ENCODE peak calls at places on chromosomes 3 and 15, in four cellular contexts. C is K562, D is A549, Y is IMR-90. E is an unnamed sample.

GRCh38 chr15:64452988-64453688 is 7.2 kb upstream of the ZNF609 start:
- DNase-seq in C (no peak), D (no peak), Y (peak), E (no peak)

GRCh38 chr3:18295171-18295920 is 129.8 kb downstream of the SATB1 start:
- DNase-seq in C (peak), D (peak), Y (peak), E (no peak)

GRCh38 chr3:32399030-32399620 is 7.5 kb downstream of the CMTM7 start:
- DNase-seq in C (peak), D (peak), Y (peak), E (no peak)

GRCh38 chr3:170440346-170440745 is 21.7 kb downstream of the CLDN11 start:
- DNase-seq in C (no peak), D (no peak), Y (peak), E (no peak)

GRCh38 chr3:111069974-111070751 is 1.5 kb upstream of the NECTIN3 start:
- DNase-seq in C (no peak), D (no peak), Y (peak), E (no peak)

GRCh38 chr3:184565421-184566211 is 4.0 kb downstream of the EPHB3 start:
- DNase-seq in C (no peak), D (no peak), Y (peak), E (no peak)

GRCh38 chr3:46186856-46187700 is 21.0 kb downstream of the CCR1 start:
- DNase-seq in C (no peak), D (no peak), Y (no peak), E (peak)

GRCh38 chr3:141699349-141699748 is 38.7 kb upstream of the RNF7 start:
- DNase-seq in C (no peak), D (no peak), Y (peak), E (no peak)

GRCh38 chr15:82739086-82739485 is 29.4 kb upstream of the AP3B2 start:
- DNase-seq in C (peak), D (no peak), Y (peak), E (no peak)

GRCh38 chr3:50673937-50674336 is 790 bp upstream of the DOCK3 start:
- DNase-seq in C (no peak), D (no peak), Y (no peak), E (no peak)

GRCh38 chr15:78737187-78737820 is 74.0 kb downstream of the ADAMTS7 start:
- DNase-seq in C (no peak), D (no peak), Y (no peak), E (no peak)

GRCh38 chr15:28892789-28893610 is 7.2 kb downstream of the APBA2 start:
- DNase-seq in C (no peak), D (no peak), Y (peak), E (no peak)
- TF ChIP-seq ELK1 in C (no peak), D (no peak), Y (no peak), E (no peak)

DNA sequence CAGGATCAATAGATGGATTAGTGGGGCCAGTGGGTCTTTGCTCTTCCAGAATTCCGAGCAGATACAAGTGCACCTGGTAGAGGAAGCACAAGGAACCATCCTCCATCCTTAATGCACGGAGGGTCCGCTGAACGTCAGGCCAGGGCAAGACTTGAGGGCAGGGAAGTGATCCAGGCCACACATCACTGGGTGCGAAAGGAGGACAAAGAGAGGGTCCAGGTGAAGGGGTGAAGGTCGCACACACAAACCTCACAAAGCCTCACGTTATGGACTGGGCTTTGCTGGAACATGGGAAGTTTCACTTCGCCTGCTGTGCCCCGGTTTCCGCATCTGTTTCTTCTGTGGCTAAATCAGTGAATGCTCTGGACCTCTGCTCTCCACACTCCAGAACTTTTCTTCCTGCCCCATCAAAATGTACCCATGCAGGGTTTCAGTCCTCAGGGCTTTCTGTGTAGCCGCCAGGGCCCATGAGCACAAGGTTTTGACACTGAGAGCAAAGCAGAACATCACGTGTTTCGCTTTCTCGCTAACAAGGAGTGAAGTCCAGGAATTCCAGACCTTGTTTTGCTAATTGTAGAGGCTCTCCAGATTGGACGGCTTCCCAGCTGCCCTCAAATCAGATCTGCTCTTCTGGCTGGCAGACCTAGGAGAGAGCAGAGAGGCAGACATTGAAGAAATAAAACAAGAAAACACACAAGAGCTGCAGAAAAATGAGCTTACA is 56.3 kb downstream of the KLF15 start:
- DNase-seq in C (no peak), D (no peak), Y (no peak), E (no peak)
- TF ChIP-seq ELK1 in C (no peak), D (no peak), Y (no peak), E (no peak)

DNA sequence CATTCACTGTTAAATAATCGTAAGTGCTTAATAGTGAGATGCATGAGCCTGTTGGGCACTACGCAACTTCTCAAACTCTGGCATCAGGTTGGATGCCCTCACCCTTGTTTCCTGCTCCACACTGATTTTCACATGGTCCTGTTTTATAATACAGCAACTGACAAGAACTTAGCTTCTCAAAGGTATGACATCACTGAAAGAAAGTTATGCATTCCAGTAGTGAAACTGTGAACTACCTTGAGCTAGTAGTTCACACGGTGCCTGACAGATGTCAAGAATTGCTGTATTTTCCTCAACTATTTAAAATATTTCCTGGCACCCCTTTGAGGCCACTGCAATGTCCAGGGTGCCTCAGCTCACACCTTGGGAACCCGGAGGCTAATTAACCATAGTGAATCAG is 327.5 kb downstream of the RORA start:
- DNase-seq in C (no peak), D (no peak), Y (no peak), E (peak)
- TF ChIP-seq ELK1 in C (no peak), D (no peak), Y (no peak), E (no peak)

GRCh38 chr15:57054351-57054750 is 135.9 kb downstream of the TCF12 start:
- DNase-seq in C (no peak), D (no peak), Y (no peak), E (no peak)
- TF ChIP-seq ELK1 in C (no peak), D (no peak), Y (no peak), E (no peak)

GRCh38 chr15:91408476-91409076 is 308.5 kb downstream of the SV2B start:
- DNase-seq in C (no peak), D (no peak), Y (peak), E (no peak)
- TF ChIP-seq ELK1 in C (no peak), D (no peak), Y (no peak), E (no peak)

DNA sequence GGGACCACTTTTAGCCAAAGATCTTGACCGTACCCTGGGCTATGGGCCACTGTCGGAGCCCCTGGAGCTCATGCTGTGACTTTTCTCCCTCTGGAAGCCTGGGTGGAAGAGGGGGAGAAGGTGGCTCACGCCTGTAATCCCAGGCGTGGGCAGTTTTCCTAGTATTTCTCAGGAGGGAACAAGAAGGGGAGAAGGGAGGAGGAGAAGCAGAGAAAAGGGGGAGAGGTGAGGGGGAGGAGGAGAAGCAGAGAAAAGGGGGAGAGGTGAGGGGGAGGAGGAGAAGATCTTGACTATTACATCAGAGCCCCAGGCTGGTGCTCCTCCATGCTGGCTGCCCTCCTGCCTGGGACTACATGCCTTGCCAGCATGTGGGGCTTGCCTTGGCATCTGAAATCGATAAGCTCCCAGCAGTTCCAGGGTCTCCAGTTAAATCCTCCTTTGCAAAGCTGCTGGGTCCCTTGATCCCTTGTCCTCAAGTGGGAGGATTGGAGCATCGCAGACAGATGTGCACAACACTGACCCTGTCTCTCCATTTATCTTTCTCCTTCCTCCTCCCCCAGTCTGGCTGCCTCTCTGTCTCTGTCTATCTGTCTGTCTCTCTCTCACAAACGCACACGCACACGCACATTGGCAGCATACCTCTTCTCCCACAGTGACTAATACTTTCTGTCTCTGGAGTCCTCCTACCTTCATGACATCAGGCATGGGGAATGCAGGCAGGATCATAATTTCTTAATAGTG is 41.6 kb downstream of the MRAS start:
- DNase-seq in C (no peak), D (peak), Y (peak), E (no peak)
- TF ChIP-seq ELK1 in C (no peak), D (no peak), Y (no peak), E (no peak)

DNA sequence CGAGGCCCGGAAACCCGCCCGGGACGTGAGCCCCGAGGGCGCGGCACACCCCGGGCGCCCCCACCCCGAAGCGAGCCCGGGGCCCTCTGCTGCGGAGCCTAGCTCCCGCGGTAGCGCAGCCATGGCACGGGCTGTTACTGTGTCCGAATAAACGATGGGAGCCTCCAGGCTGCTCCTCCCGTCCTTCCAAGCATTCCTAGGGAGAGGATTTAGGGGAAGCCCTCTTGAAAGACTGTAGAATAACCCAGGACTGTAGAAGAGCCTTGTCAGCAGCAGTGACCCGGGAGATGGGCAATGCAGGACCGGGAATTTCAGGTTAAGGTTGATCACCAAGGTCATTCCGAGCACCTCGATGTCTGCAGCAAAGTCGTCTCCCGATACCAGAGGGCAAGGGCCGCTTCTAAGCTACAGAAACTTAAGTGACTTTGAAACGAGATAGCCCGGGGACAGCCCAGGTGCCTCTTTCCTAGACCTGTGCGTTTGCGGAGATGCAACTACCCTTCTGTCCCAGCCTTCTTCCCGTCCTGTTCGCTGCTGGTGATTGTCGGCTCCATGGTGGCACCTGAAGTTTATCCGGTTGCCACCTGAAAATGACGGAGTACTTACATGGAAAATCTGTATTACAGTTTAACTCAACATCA is 729 bp upstream of the MYO5A start:
- DNase-seq in C (no peak), D (peak), Y (no peak), E (no peak)
- TF ChIP-seq ELK1 in C (no peak), D (no peak), Y (no peak), E (no peak)

GRCh38 chr3:8113649-8114048 is 388.0 kb upstream of the LMCD1 start:
- DNase-seq in C (no peak), D (no peak), Y (no peak), E (no peak)
- TF ChIP-seq ELK1 in C (no peak), D (no peak), Y (no peak), E (no peak)

E was measured in GM12878.